ENCODE peak calls at places on chromosomes 13 and 19, in four cellular contexts. One of them, this sample, is unnamed.

GRCh38 chr13:34721631-34722144 is 220.4 kb upstream of the NBEA start:
- DNase-seq in K562: no peak
- DNase-seq in GM23338: no peak
- DNase-seq in HCT116: no peak
- DNase-seq in this sample: no peak

GRCh38 chr13:21976159-21976558 is 305.3 kb downstream of the FGF9 start:
- DNase-seq in HCT116: no peak
- DNase-seq in K562: no peak
- DNase-seq in GM23338: no peak
- DNase-seq in this sample: no peak

GRCh38 chr19:28948531-28948930 is 264.4 kb downstream of the UQCRFS1 start:
- DNase-seq in GM23338: no peak
- DNase-seq in HCT116: no peak
- DNase-seq in K562: no peak
- DNase-seq in this sample: no peak

GRCh38 chr19:45657520-45658163 is 10.4 kb upstream of the GIPR start:
- DNase-seq in K562: no peak
- DNase-seq in GM23338: no peak
- DNase-seq in HCT116: no peak
- DNase-seq in this sample: no peak

GRCh38 chr13:109569938-109570711 is 216.3 kb downstream of the IRS2 start:
- DNase-seq in GM23338: no peak
- DNase-seq in K562: no peak
- DNase-seq in HCT116: no peak
- DNase-seq in this sample: peak; percentile 50

GRCh38 chr19:29769997-29770396 is 41.8 kb upstream of the CCNE1 start:
- DNase-seq in HCT116: no peak
- DNase-seq in K562: no peak
- DNase-seq in GM23338: no peak
- DNase-seq in this sample: no peak

GRCh38 chr13:50104493-50104892 is 89.2 kb downstream of the KCNRG start:
- DNase-seq in K562: no peak
- DNase-seq in GM23338: peak; percentile 17
- DNase-seq in HCT116: no peak
- DNase-seq in this sample: no peak

GRCh38 chr13:72677431-72677830 is 50.0 kb downstream of the MZT1 start:
- DNase-seq in K562: no peak
- DNase-seq in GM23338: no peak
- DNase-seq in HCT116: no peak
- DNase-seq in this sample: no peak

GRCh38 chr19:18894254-18895037 is 1.5 kb downstream of the CERS1 start:
- DNase-seq in K562: peak; percentile 70
- DNase-seq in HCT116: no peak
- DNase-seq in GM23338: peak; percentile 68
- DNase-seq in this sample: no peak

GRCh38 chr19:33392341-33393285 is 19.1 kb downstream of the CEBPG start:
- DNase-seq in GM23338: no peak
- DNase-seq in K562: peak; percentile 41
- DNase-seq in HCT116: no peak
- DNase-seq in this sample: no peak

GRCh38 chr19:40567040-40567749 is 9.5 kb upstream of the SHKBP1 start:
- DNase-seq in HCT116: no peak
- DNase-seq in K562: peak; percentile 32
- DNase-seq in GM23338: peak; percentile 55
- DNase-seq in this sample: no peak

GRCh38 chr13:110346661-110347067 is 39.6 kb downstream of the COL4A2 start:
- DNase-seq in K562: no peak
- DNase-seq in HCT116: peak; percentile 13
- DNase-seq in GM23338: no peak
- DNase-seq in this sample: no peak

GRCh38 chr13:43232866-43233265 is 209.5 kb downstream of the DNAJC15 start:
- DNase-seq in GM23338: no peak
- DNase-seq in K562: no peak
- DNase-seq in HCT116: no peak
- DNase-seq in this sample: no peak

GRCh38 chr13:98869408-98870090 is 108.3 kb downstream of the DOCK9 start:
- DNase-seq in K562: peak; percentile 10
- DNase-seq in HCT116: no peak
- DNase-seq in GM23338: no peak
- DNase-seq in this sample: no peak

GRCh38 chr13:77478645-77478997 is 56.9 kb upstream of the SCEL start:
- DNase-seq in GM23338: no peak
- DNase-seq in HCT116: no peak
- DNase-seq in K562: no peak
- DNase-seq in this sample: no peak

GRCh38 chr19:1125601-1126533 is 22.1 kb downstream of the GPX4 start:
- DNase-seq in K562: no peak
- DNase-seq in HCT116: no peak
- DNase-seq in GM23338: no peak
- DNase-seq in this sample: no peak

GRCh38 chr19:35756373-35757230 is at the start of gene HSPB6:
- DNase-seq in K562: no peak
- DNase-seq in HCT116: no peak
- DNase-seq in GM23338: peak; percentile 70
- DNase-seq in this sample: no peak

GRCh38 chr13:113216165-113217056 is 7.0 kb downstream of the CUL4A start:
- DNase-seq in GM23338: peak; percentile 70
- DNase-seq in HCT116: peak; percentile 56
- DNase-seq in K562: no peak
- DNase-seq in this sample: no peak

GRCh38 chr19:58409010-58409790 is 751 bp downstream of the ZNF584 start:
- DNase-seq in K562: no peak
- DNase-seq in HCT116: no peak
- DNase-seq in GM23338: peak; percentile 37
- DNase-seq in this sample: peak; percentile 54

GRCh38 chr13:106617561-106617960 is 49.6 kb upstream of the ARGLU1 start:
- DNase-seq in HCT116: no peak
- DNase-seq in K562: no peak
- DNase-seq in GM23338: peak; percentile 3
- DNase-seq in this sample: no peak

GRCh38 chr13:52852444-52852843 is 4.0 kb upstream of the PCDH8 start:
- DNase-seq in K562: no peak
- DNase-seq in GM23338: no peak
- DNase-seq in HCT116: no peak
- DNase-seq in this sample: no peak

GRCh38 chr19:2627319-2627829 is 75.1 kb downstream of the GNG7 start:
- DNase-seq in GM23338: no peak
- DNase-seq in K562: no peak
- DNase-seq in HCT116: peak; percentile 92
- DNase-seq in this sample: peak; percentile 62

GRCh38 chr19:28396259-28396940 is 816.6 kb downstream of the UQCRFS1 start:
- DNase-seq in K562: peak; percentile 22
- DNase-seq in GM23338: peak; percentile 49
- DNase-seq in HCT116: no peak
- DNase-seq in this sample: no peak

GRCh38 chr13:40152145-40152544 is 496.7 kb downstream of the COG6 start:
- DNase-seq in HCT116: peak; percentile 54
- DNase-seq in K562: no peak
- DNase-seq in GM23338: no peak
- DNase-seq in this sample: no peak

GRCh38 chr19:15393963-15394362 is 14.4 kb upstream of the AKAP8 start:
- DNase-seq in K562: no peak
- DNase-seq in GM23338: no peak
- DNase-seq in HCT116: no peak
- DNase-seq in this sample: no peak

GRCh38 chr13:111346281-111346680 is 25.8 kb downstream of the TEX29 start:
- DNase-seq in GM23338: no peak
- DNase-seq in K562: no peak
- DNase-seq in HCT116: no peak
- DNase-seq in this sample: no peak

GRCh38 chr19:15575406-15575805 is 39.6 kb upstream of the CYP4F8 start:
- DNase-seq in K562: no peak
- DNase-seq in HCT116: no peak
- DNase-seq in GM23338: no peak
- DNase-seq in this sample: no peak

GRCh38 chr13:47800593-47800992 is 200.5 kb downstream of the SUCLA2 start:
- DNase-seq in K562: no peak
- DNase-seq in HCT116: no peak
- DNase-seq in GM23338: no peak
- DNase-seq in this sample: no peak

GRCh38 chr19:31263317-31263716 is 85.9 kb downstream of the TSHZ3 start:
- DNase-seq in GM23338: no peak
- DNase-seq in K562: no peak
- DNase-seq in HCT116: no peak
- DNase-seq in this sample: no peak

GRCh38 chr19:29393915-29394460 is 131.8 kb upstream of the VSTM2B start:
- DNase-seq in GM23338: peak; percentile 56
- DNase-seq in K562: no peak
- DNase-seq in HCT116: no peak
- DNase-seq in this sample: no peak

GRCh38 chr13:111202745-111203144 is 87.6 kb downstream of the ARHGEF7 start:
- DNase-seq in HCT116: peak; percentile 6
- DNase-seq in GM23338: peak; percentile 59
- DNase-seq in K562: peak; percentile 50
- DNase-seq in this sample: peak; percentile 13

GRCh38 chr13:110911880-110912279 is 3.0 kb downstream of the ANKRD10 start:
- DNase-seq in HCT116: no peak
- DNase-seq in GM23338: no peak
- DNase-seq in K562: no peak
- DNase-seq in this sample: no peak

GRCh38 chr19:4390862-4391693 is 9.3 kb downstream of the SH3GL1 start:
- DNase-seq in K562: no peak
- DNase-seq in HCT116: no peak
- DNase-seq in GM23338: no peak
- DNase-seq in this sample: no peak

GRCh38 chr13:98960331-98961203 is 17.3 kb downstream of the DOCK9 start:
- DNase-seq in K562: no peak
- DNase-seq in HCT116: no peak
- DNase-seq in GM23338: no peak
- DNase-seq in this sample: no peak

GRCh38 chr13:74575729-74576125 is 441.5 kb upstream of the KLF12 start:
- DNase-seq in HCT116: no peak
- DNase-seq in GM23338: peak; percentile 86
- DNase-seq in K562: peak; percentile 19
- DNase-seq in this sample: no peak

GRCh38 chr13:78020861-78021260 is 102.2 kb upstream of the EDNRB start:
- DNase-seq in K562: no peak
- DNase-seq in HCT116: no peak
- DNase-seq in GM23338: no peak
- DNase-seq in this sample: no peak

GRCh38 chr19:41452584-41453275 is 9.8 kb downstream of the ERICH4 start:
- DNase-seq in K562: no peak
- DNase-seq in HCT116: no peak
- DNase-seq in GM23338: no peak
- DNase-seq in this sample: no peak

GRCh38 chr13:52849727-52850395 is 1.4 kb upstream of the PCDH8 start:
- DNase-seq in HCT116: no peak
- DNase-seq in K562: no peak
- DNase-seq in GM23338: peak; percentile 54
- DNase-seq in this sample: no peak

GRCh38 chr13:62564770-62565169 is 1149.1 kb upstream of the PCDH20 start:
- DNase-seq in GM23338: no peak
- DNase-seq in K562: no peak
- DNase-seq in HCT116: no peak
- DNase-seq in this sample: no peak

GRCh38 chr13:96766311-96766710 is 228.0 kb downstream of the OXGR1 start:
- DNase-seq in HCT116: no peak
- DNase-seq in GM23338: no peak
- DNase-seq in K562: no peak
- DNase-seq in this sample: no peak
- TF ChIP-seq REST in HCT116: no peak
- TF ChIP-seq REST in GM23338: no peak
- TF ChIP-seq REST in K562: no peak
- TF ChIP-seq REST in this sample: no peak

GRCh38 chr13:42136518-42136917 is 88.1 kb downstream of the DGKH start:
- DNase-seq in GM23338: no peak
- DNase-seq in HCT116: no peak
- DNase-seq in K562: no peak
- DNase-seq in this sample: no peak
- H3K27ac ChIP-seq in GM23338: no peak overlapping the region
- H3K27ac ChIP-seq in HCT116: no peak overlapping the region
- H3K27ac ChIP-seq in K562: no peak overlapping the region
- H3K27ac ChIP-seq in this sample: no peak overlapping the region

GRCh38 chr13:96091932-96092253 is 2.0 kb downstream of the HS6ST3 start:
- DNase-seq in HCT116: no peak
- DNase-seq in GM23338: no peak
- DNase-seq in K562: no peak
- DNase-seq in this sample: no peak

GRCh38 chr13:96090240-96091101 is 564 bp downstream of the HS6ST3 start:
- DNase-seq in HCT116: no peak
- DNase-seq in K562: peak; percentile 5
- DNase-seq in GM23338: peak; percentile 68
- DNase-seq in this sample: no peak

GRCh38 chr13:96089139-96089538 is 768 bp upstream of the HS6ST3 start:
- DNase-seq in K562: no peak
- DNase-seq in HCT116: no peak
- DNase-seq in GM23338: no peak
- DNase-seq in this sample: no peak

GRCh38 chr13:96091164-96091931 is 1.4 kb downstream of the HS6ST3 start:
- DNase-seq in GM23338: peak; percentile 67
- DNase-seq in HCT116: no peak
- DNase-seq in K562: no peak
- DNase-seq in this sample: no peak

GRCh38 chr13:96089749-96090239 is at the start of gene HS6ST3:
- DNase-seq in K562: no peak
- DNase-seq in HCT116: peak; percentile 10
- DNase-seq in GM23338: peak; percentile 75
- DNase-seq in this sample: peak; percentile 20
- TF ChIP-seq REST in K562: no peak
- TF ChIP-seq REST in HCT116: no peak
- TF ChIP-seq REST in GM23338: no peak
- TF ChIP-seq REST in this sample: no peak

GRCh38 chr13:26678796-26679195 is 81.8 kb downstream of the GPR12 start:
- DNase-seq in K562: no peak
- DNase-seq in GM23338: peak; percentile 32
- DNase-seq in HCT116: no peak
- DNase-seq in this sample: no peak
- H3K27ac ChIP-seq in K562: no peak overlapping the region
- H3K27ac ChIP-seq in GM23338: no peak overlapping the region
- H3K27ac ChIP-seq in HCT116: no peak overlapping the region
- H3K27ac ChIP-seq in this sample: no peak overlapping the region